ENCODE peak calls at places on chromosomes 12 and 14, in nine cellular contexts. One of them, this sample, is unnamed.

GRCh38 chr14:92263681-92264080 is 59.3 kb upstream of the SLC24A4 start:
- DNase-seq in NCI-H2081: no peak
- DNase-seq in activated CD8-positive, alpha-beta memory T cell treated with anti-CD3 and anti-CD28 coated beads, Interleukin-2, amount 50 U/mL, for 48 hours: no peak
- DNase-seq in stimulated activated CD4-positive, alpha-beta T cell treated with anti-CD3 and anti-CD28 coated beads, Interleukin-4, amount 100 ng/mL, for 24 hours: no peak
- DNase-seq in NCI-H1417: no peak
- DNase-seq in ecto neural progenitor cell: no peak
- DNase-seq in iPS DF 19.7: no peak
- DNase-seq in heart left ventricle: no peak
- DNase-seq in activated CD4-positive, alpha-beta memory T cell treated with anti-CD3 and anti-CD28 coated beads for 36 hours: no peak
- DNase-seq in this sample: no peak

GRCh38 chr14:77314043-77314442 is 6.6 kb downstream of the POMT2 start:
- DNase-seq in heart left ventricle: no peak
- DNase-seq in NCI-H1417: no peak
- DNase-seq in NCI-H2081: no peak
- DNase-seq in iPS DF 19.7: peak; percentile 28
- DNase-seq in ecto neural progenitor cell: no peak
- DNase-seq in stimulated activated CD4-positive, alpha-beta T cell treated with anti-CD3 and anti-CD28 coated beads, Interleukin-4, amount 100 ng/mL, for 24 hours: no peak
- DNase-seq in activated CD8-positive, alpha-beta memory T cell treated with anti-CD3 and anti-CD28 coated beads, Interleukin-2, amount 50 U/mL, for 48 hours: no peak
- DNase-seq in activated CD4-positive, alpha-beta memory T cell treated with anti-CD3 and anti-CD28 coated beads for 36 hours: no peak
- DNase-seq in this sample: no peak

GRCh38 chr12:92509156-92509758 is 193.5 kb upstream of the PLEKHG7 start:
- DNase-seq in activated CD8-positive, alpha-beta memory T cell treated with anti-CD3 and anti-CD28 coated beads, Interleukin-2, amount 50 U/mL, for 48 hours: no peak
- DNase-seq in NCI-H1417: no peak
- DNase-seq in activated CD4-positive, alpha-beta memory T cell treated with anti-CD3 and anti-CD28 coated beads for 36 hours: no peak
- DNase-seq in ecto neural progenitor cell: no peak
- DNase-seq in iPS DF 19.7: no peak
- DNase-seq in NCI-H2081: no peak
- DNase-seq in heart left ventricle: no peak
- DNase-seq in stimulated activated CD4-positive, alpha-beta T cell treated with anti-CD3 and anti-CD28 coated beads, Interleukin-4, amount 100 ng/mL, for 24 hours: no peak
- DNase-seq in this sample: no peak

GRCh38 chr14:104735830-104736642 is 12.0 kb downstream of the ADSS1 start:
- DNase-seq in activated CD8-positive, alpha-beta memory T cell treated with anti-CD3 and anti-CD28 coated beads, Interleukin-2, amount 50 U/mL, for 48 hours: no peak
- DNase-seq in iPS DF 19.7: no peak
- DNase-seq in NCI-H2081: no peak
- DNase-seq in NCI-H1417: no peak
- DNase-seq in ecto neural progenitor cell: no peak
- DNase-seq in stimulated activated CD4-positive, alpha-beta T cell treated with anti-CD3 and anti-CD28 coated beads, Interleukin-4, amount 100 ng/mL, for 24 hours: no peak
- DNase-seq in activated CD4-positive, alpha-beta memory T cell treated with anti-CD3 and anti-CD28 coated beads for 36 hours: no peak
- DNase-seq in heart left ventricle: peak; percentile 94
- DNase-seq in this sample: no peak

GRCh38 chr12:19044877-19045276 is 84.7 kb upstream of the PLEKHA5 start:
- DNase-seq in iPS DF 19.7: no peak
- DNase-seq in activated CD8-positive, alpha-beta memory T cell treated with anti-CD3 and anti-CD28 coated beads, Interleukin-2, amount 50 U/mL, for 48 hours: no peak
- DNase-seq in NCI-H1417: no peak
- DNase-seq in stimulated activated CD4-positive, alpha-beta T cell treated with anti-CD3 and anti-CD28 coated beads, Interleukin-4, amount 100 ng/mL, for 24 hours: no peak
- DNase-seq in ecto neural progenitor cell: no peak
- DNase-seq in NCI-H2081: no peak
- DNase-seq in activated CD4-positive, alpha-beta memory T cell treated with anti-CD3 and anti-CD28 coated beads for 36 hours: no peak
- DNase-seq in heart left ventricle: no peak
- DNase-seq in this sample: no peak

GRCh38 chr12:52604859-52605258 is 3.6 kb upstream of the KRT72 start:
- DNase-seq in stimulated activated CD4-positive, alpha-beta T cell treated with anti-CD3 and anti-CD28 coated beads, Interleukin-4, amount 100 ng/mL, for 24 hours: no peak
- DNase-seq in NCI-H1417: no peak
- DNase-seq in iPS DF 19.7: no peak
- DNase-seq in heart left ventricle: no peak
- DNase-seq in activated CD8-positive, alpha-beta memory T cell treated with anti-CD3 and anti-CD28 coated beads, Interleukin-2, amount 50 U/mL, for 48 hours: peak; percentile 48
- DNase-seq in NCI-H2081: no peak
- DNase-seq in activated CD4-positive, alpha-beta memory T cell treated with anti-CD3 and anti-CD28 coated beads for 36 hours: peak; percentile 30
- DNase-seq in ecto neural progenitor cell: peak; percentile 33
- DNase-seq in this sample: no peak

GRCh38 chr14:24385524-24385923 is 13.3 kb upstream of the NYNRIN start:
- DNase-seq in ecto neural progenitor cell: no peak
- DNase-seq in activated CD4-positive, alpha-beta memory T cell treated with anti-CD3 and anti-CD28 coated beads for 36 hours: no peak
- DNase-seq in stimulated activated CD4-positive, alpha-beta T cell treated with anti-CD3 and anti-CD28 coated beads, Interleukin-4, amount 100 ng/mL, for 24 hours: no peak
- DNase-seq in NCI-H1417: no peak
- DNase-seq in heart left ventricle: no peak
- DNase-seq in iPS DF 19.7: no peak
- DNase-seq in NCI-H2081: no peak
- DNase-seq in activated CD8-positive, alpha-beta memory T cell treated with anti-CD3 and anti-CD28 coated beads, Interleukin-2, amount 50 U/mL, for 48 hours: no peak
- DNase-seq in this sample: no peak

GRCh38 chr14:79543966-79544365 is 667.3 kb downstream of the DIO2 start:
- DNase-seq in activated CD8-positive, alpha-beta memory T cell treated with anti-CD3 and anti-CD28 coated beads, Interleukin-2, amount 50 U/mL, for 48 hours: no peak
- DNase-seq in activated CD4-positive, alpha-beta memory T cell treated with anti-CD3 and anti-CD28 coated beads for 36 hours: no peak
- DNase-seq in stimulated activated CD4-positive, alpha-beta T cell treated with anti-CD3 and anti-CD28 coated beads, Interleukin-4, amount 100 ng/mL, for 24 hours: no peak
- DNase-seq in iPS DF 19.7: peak; percentile 45
- DNase-seq in ecto neural progenitor cell: peak; percentile 49
- DNase-seq in NCI-H1417: no peak
- DNase-seq in NCI-H2081: no peak
- DNase-seq in heart left ventricle: no peak
- DNase-seq in this sample: no peak

GRCh38 chr14:31560759-31561154 is 447 bp upstream of the NUBPL start:
- DNase-seq in heart left ventricle: no peak
- DNase-seq in NCI-H1417: no peak
- DNase-seq in NCI-H2081: no peak
- DNase-seq in activated CD4-positive, alpha-beta memory T cell treated with anti-CD3 and anti-CD28 coated beads for 36 hours: no peak
- DNase-seq in ecto neural progenitor cell: no peak
- DNase-seq in iPS DF 19.7: no peak
- DNase-seq in activated CD8-positive, alpha-beta memory T cell treated with anti-CD3 and anti-CD28 coated beads, Interleukin-2, amount 50 U/mL, for 48 hours: no peak
- DNase-seq in stimulated activated CD4-positive, alpha-beta T cell treated with anti-CD3 and anti-CD28 coated beads, Interleukin-4, amount 100 ng/mL, for 24 hours: no peak
- DNase-seq in this sample: no peak

GRCh38 chr14:22332671-22333407 is 256.2 kb downstream of the DAD1 start:
- DNase-seq in ecto neural progenitor cell: no peak
- DNase-seq in stimulated activated CD4-positive, alpha-beta T cell treated with anti-CD3 and anti-CD28 coated beads, Interleukin-4, amount 100 ng/mL, for 24 hours: no peak
- DNase-seq in activated CD8-positive, alpha-beta memory T cell treated with anti-CD3 and anti-CD28 coated beads, Interleukin-2, amount 50 U/mL, for 48 hours: no peak
- DNase-seq in iPS DF 19.7: no peak
- DNase-seq in NCI-H2081: no peak
- DNase-seq in activated CD4-positive, alpha-beta memory T cell treated with anti-CD3 and anti-CD28 coated beads for 36 hours: no peak
- DNase-seq in heart left ventricle: no peak
- DNase-seq in NCI-H1417: peak; percentile 7
- DNase-seq in this sample: no peak

GRCh38 chr14:101371691-101372493 is 189.4 kb upstream of the DIO3 start:
- DNase-seq in activated CD8-positive, alpha-beta memory T cell treated with anti-CD3 and anti-CD28 coated beads, Interleukin-2, amount 50 U/mL, for 48 hours: peak; percentile 28
- DNase-seq in heart left ventricle: no peak
- DNase-seq in ecto neural progenitor cell: no peak
- DNase-seq in stimulated activated CD4-positive, alpha-beta T cell treated with anti-CD3 and anti-CD28 coated beads, Interleukin-4, amount 100 ng/mL, for 24 hours: no peak
- DNase-seq in NCI-H2081: no peak
- DNase-seq in activated CD4-positive, alpha-beta memory T cell treated with anti-CD3 and anti-CD28 coated beads for 36 hours: no peak
- DNase-seq in NCI-H1417: no peak
- DNase-seq in iPS DF 19.7: no peak
- DNase-seq in this sample: peak; percentile 37

GRCh38 chr12:88493651-88494050 is 86.6 kb downstream of the KITLG start:
- DNase-seq in heart left ventricle: no peak
- DNase-seq in stimulated activated CD4-positive, alpha-beta T cell treated with anti-CD3 and anti-CD28 coated beads, Interleukin-4, amount 100 ng/mL, for 24 hours: no peak
- DNase-seq in NCI-H2081: no peak
- DNase-seq in activated CD4-positive, alpha-beta memory T cell treated with anti-CD3 and anti-CD28 coated beads for 36 hours: no peak
- DNase-seq in iPS DF 19.7: no peak
- DNase-seq in activated CD8-positive, alpha-beta memory T cell treated with anti-CD3 and anti-CD28 coated beads, Interleukin-2, amount 50 U/mL, for 48 hours: no peak
- DNase-seq in NCI-H1417: no peak
- DNase-seq in ecto neural progenitor cell: no peak
- DNase-seq in this sample: no peak

GRCh38 chr14:100104523-100105300 is 39.5 kb downstream of the EVL start:
- DNase-seq in iPS DF 19.7: no peak
- DNase-seq in NCI-H2081: no peak
- DNase-seq in activated CD4-positive, alpha-beta memory T cell treated with anti-CD3 and anti-CD28 coated beads for 36 hours: peak; percentile 46
- DNase-seq in ecto neural progenitor cell: no peak
- DNase-seq in heart left ventricle: no peak
- DNase-seq in activated CD8-positive, alpha-beta memory T cell treated with anti-CD3 and anti-CD28 coated beads, Interleukin-2, amount 50 U/mL, for 48 hours: no peak
- DNase-seq in stimulated activated CD4-positive, alpha-beta T cell treated with anti-CD3 and anti-CD28 coated beads, Interleukin-4, amount 100 ng/mL, for 24 hours: no peak
- DNase-seq in NCI-H1417: no peak
- DNase-seq in this sample: no peak

GRCh38 chr14:105118646-105119409 is 49.7 kb downstream of the JAG2 start:
- DNase-seq in heart left ventricle: no peak
- DNase-seq in NCI-H1417: no peak
- DNase-seq in iPS DF 19.7: no peak
- DNase-seq in ecto neural progenitor cell: no peak
- DNase-seq in activated CD8-positive, alpha-beta memory T cell treated with anti-CD3 and anti-CD28 coated beads, Interleukin-2, amount 50 U/mL, for 48 hours: peak; percentile 18
- DNase-seq in stimulated activated CD4-positive, alpha-beta T cell treated with anti-CD3 and anti-CD28 coated beads, Interleukin-4, amount 100 ng/mL, for 24 hours: no peak
- DNase-seq in activated CD4-positive, alpha-beta memory T cell treated with anti-CD3 and anti-CD28 coated beads for 36 hours: no peak
- DNase-seq in NCI-H2081: no peak
- DNase-seq in this sample: no peak

GRCh38 chr14:24172261-24172860 is 481 bp downstream of the REC8 start:
- DNase-seq in activated CD4-positive, alpha-beta memory T cell treated with anti-CD3 and anti-CD28 coated beads for 36 hours: no peak
- DNase-seq in NCI-H1417: peak; percentile 40
- DNase-seq in ecto neural progenitor cell: no peak
- DNase-seq in heart left ventricle: no peak
- DNase-seq in iPS DF 19.7: no peak
- DNase-seq in stimulated activated CD4-positive, alpha-beta T cell treated with anti-CD3 and anti-CD28 coated beads, Interleukin-4, amount 100 ng/mL, for 24 hours: no peak
- DNase-seq in activated CD8-positive, alpha-beta memory T cell treated with anti-CD3 and anti-CD28 coated beads, Interleukin-2, amount 50 U/mL, for 48 hours: no peak
- DNase-seq in NCI-H2081: no peak
- DNase-seq in this sample: no peak

GRCh38 chr12:75571204-75571603 is 59.8 kb upstream of the KRR1 start:
- DNase-seq in activated CD8-positive, alpha-beta memory T cell treated with anti-CD3 and anti-CD28 coated beads, Interleukin-2, amount 50 U/mL, for 48 hours: no peak
- DNase-seq in stimulated activated CD4-positive, alpha-beta T cell treated with anti-CD3 and anti-CD28 coated beads, Interleukin-4, amount 100 ng/mL, for 24 hours: no peak
- DNase-seq in activated CD4-positive, alpha-beta memory T cell treated with anti-CD3 and anti-CD28 coated beads for 36 hours: no peak
- DNase-seq in NCI-H1417: peak; percentile 73
- DNase-seq in NCI-H2081: peak; percentile 49
- DNase-seq in heart left ventricle: no peak
- DNase-seq in iPS DF 19.7: no peak
- DNase-seq in ecto neural progenitor cell: no peak
- DNase-seq in this sample: no peak

GRCh38 chr12:57614178-57614947 is 3.1 kb downstream of the ARHGEF25 start:
- DNase-seq in iPS DF 19.7: no peak
- DNase-seq in heart left ventricle: peak; percentile 64
- DNase-seq in NCI-H2081: no peak
- DNase-seq in NCI-H1417: no peak
- DNase-seq in activated CD8-positive, alpha-beta memory T cell treated with anti-CD3 and anti-CD28 coated beads, Interleukin-2, amount 50 U/mL, for 48 hours: no peak
- DNase-seq in activated CD4-positive, alpha-beta memory T cell treated with anti-CD3 and anti-CD28 coated beads for 36 hours: peak; percentile 43
- DNase-seq in stimulated activated CD4-positive, alpha-beta T cell treated with anti-CD3 and anti-CD28 coated beads, Interleukin-4, amount 100 ng/mL, for 24 hours: no peak
- DNase-seq in ecto neural progenitor cell: no peak
- DNase-seq in this sample: peak; percentile 65

GRCh38 chr14:90088160-90088559 is 26.4 kb downstream of the KCNK13 start:
- DNase-seq in activated CD4-positive, alpha-beta memory T cell treated with anti-CD3 and anti-CD28 coated beads for 36 hours: no peak
- DNase-seq in stimulated activated CD4-positive, alpha-beta T cell treated with anti-CD3 and anti-CD28 coated beads, Interleukin-4, amount 100 ng/mL, for 24 hours: no peak
- DNase-seq in iPS DF 19.7: no peak
- DNase-seq in activated CD8-positive, alpha-beta memory T cell treated with anti-CD3 and anti-CD28 coated beads, Interleukin-2, amount 50 U/mL, for 48 hours: no peak
- DNase-seq in ecto neural progenitor cell: no peak
- DNase-seq in heart left ventricle: no peak
- DNase-seq in NCI-H2081: no peak
- DNase-seq in NCI-H1417: no peak
- DNase-seq in this sample: no peak

GRCh38 chr14:39243831-39244230 is 10.1 kb downstream of the MIA2 start:
- DNase-seq in NCI-H1417: no peak
- DNase-seq in heart left ventricle: no peak
- DNase-seq in activated CD4-positive, alpha-beta memory T cell treated with anti-CD3 and anti-CD28 coated beads for 36 hours: no peak
- DNase-seq in stimulated activated CD4-positive, alpha-beta T cell treated with anti-CD3 and anti-CD28 coated beads, Interleukin-4, amount 100 ng/mL, for 24 hours: no peak
- DNase-seq in NCI-H2081: no peak
- DNase-seq in activated CD8-positive, alpha-beta memory T cell treated with anti-CD3 and anti-CD28 coated beads, Interleukin-2, amount 50 U/mL, for 48 hours: no peak
- DNase-seq in iPS DF 19.7: no peak
- DNase-seq in ecto neural progenitor cell: no peak
- DNase-seq in this sample: peak; percentile 16

GRCh38 chr14:96245710-96246534 is 10.1 kb upstream of the BDKRB1 start:
- DNase-seq in activated CD4-positive, alpha-beta memory T cell treated with anti-CD3 and anti-CD28 coated beads for 36 hours: no peak
- DNase-seq in heart left ventricle: no peak
- DNase-seq in NCI-H1417: no peak
- DNase-seq in ecto neural progenitor cell: no peak
- DNase-seq in activated CD8-positive, alpha-beta memory T cell treated with anti-CD3 and anti-CD28 coated beads, Interleukin-2, amount 50 U/mL, for 48 hours: no peak
- DNase-seq in NCI-H2081: no peak
- DNase-seq in iPS DF 19.7: no peak
- DNase-seq in stimulated activated CD4-positive, alpha-beta T cell treated with anti-CD3 and anti-CD28 coated beads, Interleukin-4, amount 100 ng/mL, for 24 hours: no peak
- DNase-seq in this sample: no peak

GRCh38 chr14:91466192-91466591 is 43.9 kb downstream of the PPP4R3A start:
- DNase-seq in NCI-H1417: peak; percentile 75
- DNase-seq in stimulated activated CD4-positive, alpha-beta T cell treated with anti-CD3 and anti-CD28 coated beads, Interleukin-4, amount 100 ng/mL, for 24 hours: no peak
- DNase-seq in ecto neural progenitor cell: no peak
- DNase-seq in iPS DF 19.7: no peak
- DNase-seq in activated CD4-positive, alpha-beta memory T cell treated with anti-CD3 and anti-CD28 coated beads for 36 hours: no peak
- DNase-seq in activated CD8-positive, alpha-beta memory T cell treated with anti-CD3 and anti-CD28 coated beads, Interleukin-2, amount 50 U/mL, for 48 hours: no peak
- DNase-seq in heart left ventricle: no peak
- DNase-seq in NCI-H2081: peak; percentile 32
- DNase-seq in this sample: no peak

GRCh38 chr12:10960260-10960659 is 21.2 kb upstream of the TAS2R14 start:
- DNase-seq in heart left ventricle: no peak
- DNase-seq in activated CD8-positive, alpha-beta memory T cell treated with anti-CD3 and anti-CD28 coated beads, Interleukin-2, amount 50 U/mL, for 48 hours: no peak
- DNase-seq in activated CD4-positive, alpha-beta memory T cell treated with anti-CD3 and anti-CD28 coated beads for 36 hours: no peak
- DNase-seq in ecto neural progenitor cell: no peak
- DNase-seq in NCI-H2081: no peak
- DNase-seq in iPS DF 19.7: no peak
- DNase-seq in NCI-H1417: no peak
- DNase-seq in stimulated activated CD4-positive, alpha-beta T cell treated with anti-CD3 and anti-CD28 coated beads, Interleukin-4, amount 100 ng/mL, for 24 hours: no peak
- DNase-seq in this sample: peak; percentile 65

GRCh38 chr12:58812229-58812628 is 108.1 kb downstream of the LRIG3 start:
- DNase-seq in heart left ventricle: no peak
- DNase-seq in activated CD4-positive, alpha-beta memory T cell treated with anti-CD3 and anti-CD28 coated beads for 36 hours: no peak
- DNase-seq in stimulated activated CD4-positive, alpha-beta T cell treated with anti-CD3 and anti-CD28 coated beads, Interleukin-4, amount 100 ng/mL, for 24 hours: no peak
- DNase-seq in NCI-H1417: no peak
- DNase-seq in activated CD8-positive, alpha-beta memory T cell treated with anti-CD3 and anti-CD28 coated beads, Interleukin-2, amount 50 U/mL, for 48 hours: no peak
- DNase-seq in iPS DF 19.7: no peak
- DNase-seq in NCI-H2081: no peak
- DNase-seq in ecto neural progenitor cell: no peak
- DNase-seq in this sample: no peak

GRCh38 chr12:77594386-77594785 is 236.3 kb upstream of the NAV3 start:
- DNase-seq in activated CD4-positive, alpha-beta memory T cell treated with anti-CD3 and anti-CD28 coated beads for 36 hours: no peak
- DNase-seq in iPS DF 19.7: no peak
- DNase-seq in stimulated activated CD4-positive, alpha-beta T cell treated with anti-CD3 and anti-CD28 coated beads, Interleukin-4, amount 100 ng/mL, for 24 hours: no peak
- DNase-seq in activated CD8-positive, alpha-beta memory T cell treated with anti-CD3 and anti-CD28 coated beads, Interleukin-2, amount 50 U/mL, for 48 hours: no peak
- DNase-seq in ecto neural progenitor cell: no peak
- DNase-seq in NCI-H2081: no peak
- DNase-seq in heart left ventricle: no peak
- DNase-seq in NCI-H1417: no peak
- DNase-seq in this sample: no peak

GRCh38 chr12:10354502-10354901 is 35.3 kb downstream of the KLRK1 start:
- DNase-seq in NCI-H1417: no peak
- DNase-seq in activated CD8-positive, alpha-beta memory T cell treated with anti-CD3 and anti-CD28 coated beads, Interleukin-2, amount 50 U/mL, for 48 hours: no peak
- DNase-seq in stimulated activated CD4-positive, alpha-beta T cell treated with anti-CD3 and anti-CD28 coated beads, Interleukin-4, amount 100 ng/mL, for 24 hours: no peak
- DNase-seq in activated CD4-positive, alpha-beta memory T cell treated with anti-CD3 and anti-CD28 coated beads for 36 hours: no peak
- DNase-seq in heart left ventricle: no peak
- DNase-seq in NCI-H2081: no peak
- DNase-seq in iPS DF 19.7: no peak
- DNase-seq in ecto neural progenitor cell: no peak
- DNase-seq in this sample: no peak

GRCh38 chr14:55448146-55448614 is 7.8 kb upstream of the TBPL2 start:
- DNase-seq in NCI-H1417: no peak
- DNase-seq in activated CD4-positive, alpha-beta memory T cell treated with anti-CD3 and anti-CD28 coated beads for 36 hours: peak; percentile 65
- DNase-seq in stimulated activated CD4-positive, alpha-beta T cell treated with anti-CD3 and anti-CD28 coated beads, Interleukin-4, amount 100 ng/mL, for 24 hours: peak; percentile 31
- DNase-seq in ecto neural progenitor cell: no peak
- DNase-seq in activated CD8-positive, alpha-beta memory T cell treated with anti-CD3 and anti-CD28 coated beads, Interleukin-2, amount 50 U/mL, for 48 hours: no peak
- DNase-seq in heart left ventricle: no peak
- DNase-seq in NCI-H2081: no peak
- DNase-seq in iPS DF 19.7: no peak
- DNase-seq in this sample: no peak

GRCh38 chr14:105060751-105061427 is 4.3 kb downstream of the GPR132 start:
- DNase-seq in NCI-H2081: no peak
- DNase-seq in stimulated activated CD4-positive, alpha-beta T cell treated with anti-CD3 and anti-CD28 coated beads, Interleukin-4, amount 100 ng/mL, for 24 hours: peak; percentile 42
- DNase-seq in activated CD8-positive, alpha-beta memory T cell treated with anti-CD3 and anti-CD28 coated beads, Interleukin-2, amount 50 U/mL, for 48 hours: peak; percentile 79
- DNase-seq in activated CD4-positive, alpha-beta memory T cell treated with anti-CD3 and anti-CD28 coated beads for 36 hours: peak; percentile 71
- DNase-seq in ecto neural progenitor cell: peak; percentile 50
- DNase-seq in heart left ventricle: peak; percentile 67
- DNase-seq in NCI-H1417: no peak
- DNase-seq in iPS DF 19.7: no peak
- DNase-seq in this sample: peak; percentile 84

GRCh38 chr12:59858508-59858907 is 262.7 kb downstream of the SLC16A7 start:
- DNase-seq in ecto neural progenitor cell: no peak
- DNase-seq in iPS DF 19.7: no peak
- DNase-seq in activated CD8-positive, alpha-beta memory T cell treated with anti-CD3 and anti-CD28 coated beads, Interleukin-2, amount 50 U/mL, for 48 hours: no peak
- DNase-seq in activated CD4-positive, alpha-beta memory T cell treated with anti-CD3 and anti-CD28 coated beads for 36 hours: no peak
- DNase-seq in heart left ventricle: no peak
- DNase-seq in NCI-H1417: no peak
- DNase-seq in stimulated activated CD4-positive, alpha-beta T cell treated with anti-CD3 and anti-CD28 coated beads, Interleukin-4, amount 100 ng/mL, for 24 hours: no peak
- DNase-seq in NCI-H2081: no peak
- DNase-seq in this sample: no peak

GRCh38 chr14:94113490-94113889 is 3.0 kb downstream of the IFI27 start:
- DNase-seq in NCI-H2081: no peak
- DNase-seq in ecto neural progenitor cell: peak; percentile 17
- DNase-seq in heart left ventricle: peak; percentile 76
- DNase-seq in activated CD4-positive, alpha-beta memory T cell treated with anti-CD3 and anti-CD28 coated beads for 36 hours: no peak
- DNase-seq in activated CD8-positive, alpha-beta memory T cell treated with anti-CD3 and anti-CD28 coated beads, Interleukin-2, amount 50 U/mL, for 48 hours: peak; percentile 18
- DNase-seq in iPS DF 19.7: no peak
- DNase-seq in NCI-H1417: no peak
- DNase-seq in stimulated activated CD4-positive, alpha-beta T cell treated with anti-CD3 and anti-CD28 coated beads, Interleukin-4, amount 100 ng/mL, for 24 hours: no peak
- DNase-seq in this sample: no peak

GRCh38 chr12:68331500-68331868 is 678 bp downstream of the MDM1 start:
- DNase-seq in iPS DF 19.7: no peak
- DNase-seq in activated CD8-positive, alpha-beta memory T cell treated with anti-CD3 and anti-CD28 coated beads, Interleukin-2, amount 50 U/mL, for 48 hours: no peak
- DNase-seq in activated CD4-positive, alpha-beta memory T cell treated with anti-CD3 and anti-CD28 coated beads for 36 hours: peak; percentile 36
- DNase-seq in ecto neural progenitor cell: no peak
- DNase-seq in stimulated activated CD4-positive, alpha-beta T cell treated with anti-CD3 and anti-CD28 coated beads, Interleukin-4, amount 100 ng/mL, for 24 hours: peak; percentile 18
- DNase-seq in heart left ventricle: no peak
- DNase-seq in NCI-H1417: no peak
- DNase-seq in NCI-H2081: no peak
- DNase-seq in this sample: no peak

GRCh38 chr12:43370299-43370698 is 181.7 kb downstream of the ADAMTS20 start:
- DNase-seq in activated CD4-positive, alpha-beta memory T cell treated with anti-CD3 and anti-CD28 coated beads for 36 hours: no peak
- DNase-seq in heart left ventricle: no peak
- DNase-seq in iPS DF 19.7: no peak
- DNase-seq in stimulated activated CD4-positive, alpha-beta T cell treated with anti-CD3 and anti-CD28 coated beads, Interleukin-4, amount 100 ng/mL, for 24 hours: no peak
- DNase-seq in NCI-H1417: no peak
- DNase-seq in ecto neural progenitor cell: no peak
- DNase-seq in NCI-H2081: no peak
- DNase-seq in activated CD8-positive, alpha-beta memory T cell treated with anti-CD3 and anti-CD28 coated beads, Interleukin-2, amount 50 U/mL, for 48 hours: no peak
- DNase-seq in this sample: no peak